ENCODE peak calls at places on chromosomes 13 and 19, in six cellular contexts. A, I, T, E, F and X are unnamed samples.

GRCh38 chr19:17794731-17795494 is at the start of gene B3GNT3:
- DNase-seq in F (peak), T (peak), E (no peak), I (peak), A (no peak), X (no peak)

GRCh38 chr19:33717878-33718277 is 78.8 kb upstream of the KCTD15 start:
- DNase-seq in I (no peak), F (no peak), T (no peak), A (no peak), E (no peak), X (no peak)

GRCh38 chr13:30818323-30818960 is 83.1 kb downstream of the ALOX5AP start:
- DNase-seq in I (no peak), F (no peak), T (no peak), A (no peak), E (no peak), X (no peak)

GRCh38 chr13:112606125-112607001 is 18.4 kb upstream of the TUBGCP3 start:
- DNase-seq in A (peak), E (no peak), T (peak), I (peak), F (peak), X (peak)

GRCh38 chr19:33497151-33497777 is 24.3 kb downstream of the PEPD start:
- DNase-seq in E (no peak), T (no peak), A (peak), F (no peak), I (no peak), X (no peak)

GRCh38 chr19:18414504-18415176 is 4.6 kb upstream of the SSBP4 start:
- DNase-seq in E (no peak), A (no peak), F (peak), I (no peak), T (no peak), X (no peak)

GRCh38 chr19:17292301-17293074 is 10.7 kb downstream of the ABHD8 start:
- DNase-seq in E (peak), A (peak), F (peak), T (peak), I (peak), X (peak)

GRCh38 chr13:75505966-75506365 is 24.0 kb upstream of the TBC1D4 start:
- DNase-seq in F (peak), I (no peak), A (no peak), T (peak), E (no peak), X (no peak)

GRCh38 chr19:41409288-41409687 is 11.7 kb downstream of the BCKDHA start:
- DNase-seq in T (no peak), E (no peak), F (no peak), I (peak), A (no peak), X (no peak)

GRCh38 chr19:55119053-55119452 is 1.6 kb upstream of the PPP1R12C start:
- DNase-seq in F (no peak), I (no peak), T (no peak), A (no peak), E (no peak), X (no peak)

GRCh38 chr19:18915639-18916038 is 3.5 kb downstream of the COPE start:
- DNase-seq in E (no peak), F (no peak), I (peak), A (peak), T (no peak), X (no peak)

GRCh38 chr19:19618384-19619051 is at the start of gene PBX4:
- DNase-seq in F (peak), I (no peak), A (peak), E (peak), T (peak), X (peak)

GRCh38 chr13:97215325-97215724 is 6.8 kb upstream of the MBNL2 start:
- DNase-seq in F (no peak), E (no peak), I (no peak), T (no peak), A (no peak), X (no peak)

GRCh38 chr13:93248627-93249047 is 22.0 kb downstream of the GPC6 start:
- DNase-seq in F (no peak), E (no peak), A (peak), I (peak), T (no peak), X (no peak)

GRCh38 chr19:28913626-28914025 is 299.3 kb downstream of the UQCRFS1 start:
- DNase-seq in E (no peak), T (no peak), I (no peak), A (no peak), F (no peak), X (no peak)

GRCh38 chr13:79995334-79995733 is 345.6 kb downstream of the SPRY2 start:
- DNase-seq in E (no peak), I (no peak), A (no peak), F (no peak), T (no peak), X (no peak)

GRCh38 chr19:56263319-56263718 is 9.2 kb upstream of the EDDM13 start:
- DNase-seq in I (no peak), E (no peak), F (no peak), T (no peak), A (no peak), X (no peak)
- TF ChIP-seq GABPA in I (no peak), E (no peak), F (no peak), T (no peak), A (no peak), X (no peak)

DNA sequence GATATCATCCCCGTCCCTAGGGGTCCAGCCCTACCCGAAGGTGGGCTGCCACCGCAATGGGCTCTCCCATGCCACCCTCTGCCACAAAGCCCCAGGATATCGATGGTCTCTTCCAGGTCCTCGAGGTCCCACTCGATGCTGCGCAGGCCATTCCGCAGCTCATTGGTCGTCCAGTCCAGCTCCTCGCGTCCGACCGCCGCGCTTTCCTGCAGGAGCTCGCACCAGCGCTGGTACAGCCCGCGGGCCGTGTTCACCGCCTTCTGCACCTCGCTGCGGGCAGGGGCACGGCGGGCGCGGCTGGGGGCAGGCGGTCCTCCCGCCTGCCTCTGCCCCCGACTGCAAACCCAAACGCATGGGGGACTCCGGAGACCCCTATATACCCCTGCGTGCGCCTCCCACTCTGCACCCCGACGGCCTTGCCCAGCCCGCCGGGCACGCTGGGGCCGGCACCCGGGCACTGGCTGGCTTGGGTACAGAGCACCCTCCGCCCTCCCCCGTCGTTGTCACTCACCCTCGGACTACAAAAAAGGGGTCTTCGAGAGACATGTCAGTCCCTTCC is 468 bp downstream of the STX10 start:
- DNase-seq in I (peak), T (peak), E (no peak), F (no peak), A (peak), X (no peak)
- TF ChIP-seq GABPA in I (no peak), T (no peak), E (no peak), F (peak), A (no peak), X (no peak)

DNA sequence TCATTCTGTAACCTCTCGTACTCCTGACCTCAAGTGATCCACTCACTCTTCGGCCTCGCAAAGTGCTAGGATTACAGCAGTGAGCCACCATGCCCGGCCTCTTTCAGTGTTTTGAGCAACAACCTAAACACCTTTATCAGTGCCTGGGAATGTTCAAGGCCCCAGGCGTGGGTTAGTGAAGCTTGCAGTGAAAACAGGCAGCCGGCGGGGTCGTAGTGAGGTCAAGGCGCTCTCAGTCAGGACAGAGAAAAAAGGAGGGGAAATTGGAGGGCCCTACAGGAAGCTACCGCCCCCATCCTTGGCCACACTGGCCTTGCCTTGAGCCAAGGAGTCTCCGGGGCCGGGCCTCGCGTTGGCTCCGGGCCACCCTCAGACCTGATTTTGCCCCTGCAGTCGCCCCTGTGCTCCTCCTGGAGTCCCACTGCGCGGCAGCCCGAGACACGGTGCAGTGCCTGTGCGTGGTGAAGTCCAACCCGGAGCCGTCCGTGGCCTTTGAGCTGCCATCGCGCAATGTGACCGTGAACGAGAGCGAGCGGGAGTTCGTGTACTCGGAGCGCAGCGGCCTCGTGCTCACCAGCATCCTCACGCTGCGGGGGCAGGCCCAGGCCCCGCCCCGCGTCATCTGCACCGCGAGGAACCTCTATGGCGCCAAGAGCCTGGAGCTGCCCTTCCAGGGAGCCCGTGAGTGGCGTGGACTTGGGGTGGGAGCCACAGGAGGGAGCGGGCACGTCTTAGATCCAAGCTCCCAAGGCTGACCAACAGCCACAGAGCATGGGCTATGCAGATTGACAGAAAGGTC is 17.7 kb downstream of the MAG start:
- DNase-seq in E (no peak), I (peak), T (no peak), F (peak), A (no peak), X (no peak)
- TF ChIP-seq GABPA in E (no peak), I (no peak), T (no peak), F (no peak), A (no peak), X (no peak)

GRCh38 chr19:45514376-45515051 is 7.2 kb downstream of the VASP start:
- DNase-seq in A (no peak), E (no peak), T (no peak), F (peak), I (peak), X (no peak)
- TF ChIP-seq GABPA in A (no peak), E (no peak), T (no peak), F (no peak), I (no peak), X (no peak)